ENCODE peak calls at places on chromosomes 3 and 15, in nine cellular contexts. D, Q, A, J, V, U, S, F and N are unnamed samples.

GRCh38 chr3:112786002-112786590 is 60.6 kb downstream of the CD200R1L start:
- DNase-seq in D (no peak), Q (peak; percentile 47), A (no peak), J (no peak), V (no peak), U (no peak), S (no peak), F (no peak), N (no peak)

GRCh38 chr3:42228796-42229195 is 37.2 kb downstream of the CCK start:
- DNase-seq in D (peak; percentile 35), Q (no peak), A (no peak), J (no peak), V (no peak), U (no peak), S (no peak), F (no peak), N (no peak)

GRCh38 chr3:14461748-14462324 is 59.4 kb downstream of the SLC6A6 start:
- DNase-seq in D (peak; percentile 69), Q (peak; percentile 76), A (peak; percentile 9), J (peak; percentile 12), V (peak; percentile 29), U (no peak), S (no peak), F (no peak), N (peak; percentile 35)

GRCh38 chr3:105448338-105448982 is 81.8 kb downstream of the ALCAM start:
- DNase-seq in D (no peak), Q (peak; percentile 24), A (no peak), J (no peak), V (no peak), U (no peak), S (no peak), F (peak; percentile 73), N (no peak)

GRCh38 chr3:100045696-100046095 is 68.6 kb downstream of the FILIP1L start:
- DNase-seq in D (peak; percentile 99), Q (peak; percentile 100), A (no peak), J (no peak), V (no peak), U (no peak), S (no peak), F (no peak), N (no peak)

GRCh38 chr3:27632431-27633223 is 89.5 kb downstream of the EOMES start:
- DNase-seq in D (peak; percentile 61), Q (no peak), A (peak; percentile 68), J (no peak), V (peak; percentile 19), U (peak; percentile 1), S (peak; percentile 18), F (no peak), N (peak; percentile 33)

GRCh38 chr15:63999177-63999576 is 47.1 kb downstream of the DAPK2 start:
- DNase-seq in D (peak; percentile 19), Q (peak; percentile 75), A (no peak), J (peak; percentile 26), V (no peak), U (no peak), S (no peak), F (no peak), N (no peak)

GRCh38 chr3:144018776-144019175 is 47.2 kb downstream of the DIPK2A start:
- DNase-seq in D (peak; percentile 77), Q (peak; percentile 86), A (no peak), J (no peak), V (no peak), U (no peak), S (no peak), F (no peak), N (no peak)

GRCh38 chr15:42002333-42002732 is 18.5 kb downstream of the PLA2G4E start:
- DNase-seq in D (no peak), Q (no peak), A (no peak), J (no peak), V (no peak), U (no peak), S (no peak), F (no peak), N (no peak)

GRCh38 chr15:57903626-57904025 is 161.9 kb downstream of the ALDH1A2 start:
- DNase-seq in D (peak; percentile 30), Q (no peak), A (no peak), J (no peak), V (no peak), U (no peak), S (no peak), F (no peak), N (no peak)